ENCODE peak calls at places on chromosome 20, in five cellular contexts. One of them, this sample, is unnamed.

GRCh38 chr20:38125157-38126056 is 39.7 kb downstream of the TGM2 start:
- DNase-seq in caudate nucleus: no peak
- DNase-seq in neural progenitor cell: no peak
- DNase-seq in GM23338: no peak
- DNase-seq in hepatocyte: no peak
- DNase-seq in this sample: no peak

GRCh38 chr20:6709865-6710595 is 57.5 kb upstream of the BMP2 start:
- DNase-seq in hepatocyte: peak
- DNase-seq in GM23338: peak
- DNase-seq in neural progenitor cell: no peak
- DNase-seq in caudate nucleus: no peak
- DNase-seq in this sample: no peak

GRCh38 chr20:49399329-49399728 is 83.1 kb downstream of the KCNB1 start:
- DNase-seq in hepatocyte: no peak
- DNase-seq in caudate nucleus: no peak
- DNase-seq in GM23338: no peak
- DNase-seq in neural progenitor cell: no peak
- DNase-seq in this sample: peak

GRCh38 chr20:61042501-61043385 is 209.3 kb upstream of the CDH4 start:
- DNase-seq in GM23338: no peak
- DNase-seq in neural progenitor cell: peak
- DNase-seq in caudate nucleus: no peak
- DNase-seq in hepatocyte: no peak
- DNase-seq in this sample: peak

GRCh38 chr20:38115896-38116295 is 49.2 kb downstream of the TGM2 start:
- DNase-seq in GM23338: no peak
- DNase-seq in caudate nucleus: no peak
- DNase-seq in neural progenitor cell: no peak
- DNase-seq in hepatocyte: no peak
- DNase-seq in this sample: no peak

GRCh38 chr20:59678286-59678685 is 73.9 kb downstream of the PHACTR3 start:
- DNase-seq in caudate nucleus: no peak
- DNase-seq in GM23338: no peak
- DNase-seq in neural progenitor cell: no peak
- DNase-seq in hepatocyte: no peak
- DNase-seq in this sample: no peak

GRCh38 chr20:38290829-38291581 is 13.0 kb upstream of the BPI start:
- DNase-seq in caudate nucleus: no peak
- DNase-seq in GM23338: peak
- DNase-seq in neural progenitor cell: peak
- DNase-seq in hepatocyte: peak
- DNase-seq in this sample: peak

GRCh38 chr20:51382986-51383821 is 159.3 kb downstream of the NFATC2 start:
- DNase-seq in neural progenitor cell: no peak
- DNase-seq in GM23338: no peak
- DNase-seq in hepatocyte: peak
- DNase-seq in caudate nucleus: no peak
- DNase-seq in this sample: peak

GRCh38 chr20:54063998-54064676 is 6.3 kb downstream of the BCAS1 start:
- DNase-seq in GM23338: no peak
- DNase-seq in neural progenitor cell: no peak
- DNase-seq in hepatocyte: no peak
- DNase-seq in caudate nucleus: no peak
- DNase-seq in this sample: no peak

GRCh38 chr20:37668166-37668565 is 25.7 kb upstream of the CTNNBL1 start:
- DNase-seq in caudate nucleus: peak
- DNase-seq in hepatocyte: no peak
- DNase-seq in GM23338: no peak
- DNase-seq in neural progenitor cell: no peak
- DNase-seq in this sample: no peak

GRCh38 chr20:10511507-10512231 is 76.6 kb downstream of the SLX4IP start:
- DNase-seq in hepatocyte: peak
- DNase-seq in neural progenitor cell: peak
- DNase-seq in caudate nucleus: no peak
- DNase-seq in GM23338: peak
- DNase-seq in this sample: peak

GRCh38 chr20:49832632-49833327 is 20.2 kb downstream of the SLC9A8 start:
- DNase-seq in GM23338: no peak
- DNase-seq in neural progenitor cell: no peak
- DNase-seq in caudate nucleus: no peak
- DNase-seq in hepatocyte: no peak
- DNase-seq in this sample: peak

GRCh38 chr20:48750941-48751620 is 76.7 kb downstream of the PREX1 start:
- DNase-seq in GM23338: peak
- DNase-seq in hepatocyte: no peak
- DNase-seq in neural progenitor cell: peak
- DNase-seq in caudate nucleus: peak
- DNase-seq in this sample: no peak

GRCh38 chr20:1897486-1897885 is 2.3 kb downstream of the SIRPA start:
- DNase-seq in hepatocyte: no peak
- DNase-seq in caudate nucleus: peak
- DNase-seq in neural progenitor cell: no peak
- DNase-seq in GM23338: no peak
- DNase-seq in this sample: peak

GRCh38 chr20:50824137-50824536 is 29.3 kb downstream of the BCAS4 start:
- DNase-seq in neural progenitor cell: no peak
- DNase-seq in hepatocyte: no peak
- DNase-seq in GM23338: no peak
- DNase-seq in caudate nucleus: no peak
- DNase-seq in this sample: peak

GRCh38 chr20:11261533-11262000 is 587.8 kb upstream of the JAG1 start:
- DNase-seq in neural progenitor cell: no peak
- DNase-seq in caudate nucleus: no peak
- DNase-seq in GM23338: no peak
- DNase-seq in hepatocyte: no peak
- DNase-seq in this sample: peak

GRCh38 chr20:4848041-4848440 is 126.3 kb downstream of the PRND start:
- DNase-seq in hepatocyte: no peak
- DNase-seq in caudate nucleus: no peak
- DNase-seq in GM23338: no peak
- DNase-seq in neural progenitor cell: no peak
- DNase-seq in this sample: no peak

GRCh38 chr20:32672982-32673727 is 586 bp downstream of the C20orf203 start:
- DNase-seq in hepatocyte: no peak
- DNase-seq in caudate nucleus: no peak
- DNase-seq in GM23338: peak
- DNase-seq in neural progenitor cell: no peak
- DNase-seq in this sample: no peak

DNA sequence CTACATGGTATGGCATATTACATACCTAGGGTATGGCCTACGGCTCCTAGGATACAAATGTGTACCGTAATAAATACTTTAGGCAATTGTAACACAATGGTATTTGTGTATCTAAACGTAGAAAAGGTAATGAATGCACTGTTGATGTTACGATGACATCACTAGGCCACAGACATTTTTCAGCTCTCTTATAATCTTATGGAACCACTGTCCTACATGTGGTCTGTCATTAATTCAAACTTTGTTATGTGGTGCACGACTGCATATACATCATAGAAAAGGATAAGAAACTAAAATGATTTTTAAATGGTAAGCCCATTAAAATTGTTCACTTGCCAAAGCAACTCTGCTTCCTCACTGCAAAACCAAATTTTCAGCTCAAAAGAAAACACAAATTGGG is 35.7 kb downstream of the CSNK2A1 start:
- DNase-seq in hepatocyte: no peak
- DNase-seq in caudate nucleus: no peak
- DNase-seq in GM23338: no peak
- DNase-seq in neural progenitor cell: no peak
- DNase-seq in this sample: no peak
- H3K27ac ChIP-seq in hepatocyte: peak
- H3K27ac ChIP-seq in caudate nucleus: no peak
- H3K27ac ChIP-seq in GM23338: no peak
- H3K27ac ChIP-seq in neural progenitor cell: no peak
- H3K27ac ChIP-seq in this sample: no peak

GRCh38 chr20:34956041-34956458 is 382 bp downstream of the MYH7B start:
- DNase-seq in neural progenitor cell: no peak
- DNase-seq in GM23338: no peak
- DNase-seq in hepatocyte: no peak
- DNase-seq in caudate nucleus: no peak
- DNase-seq in this sample: no peak

GRCh38 chr20:34956751-34957472 is 1.2 kb downstream of the MYH7B start:
- DNase-seq in GM23338: no peak
- DNase-seq in caudate nucleus: no peak
- DNase-seq in hepatocyte: no peak
- DNase-seq in neural progenitor cell: no peak
- DNase-seq in this sample: no peak

GRCh38 chr20:34953960-34954359 is 1.6 kb downstream of the GSS start:
- DNase-seq in caudate nucleus: no peak
- DNase-seq in hepatocyte: no peak
- DNase-seq in neural progenitor cell: no peak
- DNase-seq in GM23338: no peak
- DNase-seq in this sample: no peak

GRCh38 chr20:34954905-34955231 is 738 bp downstream of the GSS start:
- DNase-seq in hepatocyte: peak
- DNase-seq in neural progenitor cell: no peak
- DNase-seq in caudate nucleus: no peak
- DNase-seq in GM23338: peak
- DNase-seq in this sample: peak

DNA sequence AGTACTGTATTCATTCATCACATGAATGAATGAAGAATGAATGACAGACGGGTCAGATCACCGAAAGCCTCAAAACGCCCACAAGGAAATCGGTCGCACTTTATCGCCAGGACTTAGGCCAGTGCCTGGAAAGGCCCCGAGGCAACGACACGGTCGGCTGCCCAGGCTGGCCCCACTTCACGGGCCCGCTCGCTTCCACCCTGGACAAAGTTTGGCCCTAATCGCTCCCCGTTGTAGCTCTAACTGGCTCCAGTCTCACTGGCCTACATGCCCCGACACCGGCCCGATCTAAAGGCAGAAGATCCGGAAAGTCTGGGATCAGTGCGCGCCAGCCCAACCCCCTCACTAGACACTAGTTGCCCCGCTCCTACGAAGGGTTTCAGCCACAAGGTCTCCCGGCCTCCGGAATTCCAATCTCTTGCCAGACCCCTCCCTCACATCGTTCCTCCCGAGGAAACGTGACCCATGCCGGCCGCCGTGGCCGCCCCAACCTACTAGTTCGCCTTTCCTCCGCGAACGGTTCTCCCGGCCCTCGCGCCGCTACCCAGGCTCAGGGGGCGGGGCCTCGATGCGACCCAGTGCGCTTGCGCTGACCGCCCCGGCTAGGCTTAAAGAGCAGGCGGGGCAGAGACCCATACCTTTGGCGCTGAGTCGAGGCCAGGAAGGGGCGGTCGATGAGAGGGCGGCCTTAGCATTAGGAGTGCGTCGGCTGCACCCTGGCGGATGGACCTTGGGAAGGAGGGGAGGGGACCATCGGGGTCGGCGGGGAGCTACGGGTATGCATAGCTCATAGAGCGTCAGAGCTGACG is at the start of the genes GSS and MYH7B:
- DNase-seq in hepatocyte: peak
- DNase-seq in neural progenitor cell: peak
- DNase-seq in GM23338: peak
- DNase-seq in caudate nucleus: peak
- DNase-seq in this sample: peak
- H3K27ac ChIP-seq in hepatocyte: peak
- H3K27ac ChIP-seq in neural progenitor cell: peak
- H3K27ac ChIP-seq in GM23338: peak
- H3K27ac ChIP-seq in caudate nucleus: peak
- H3K27ac ChIP-seq in this sample: peak

DNA sequence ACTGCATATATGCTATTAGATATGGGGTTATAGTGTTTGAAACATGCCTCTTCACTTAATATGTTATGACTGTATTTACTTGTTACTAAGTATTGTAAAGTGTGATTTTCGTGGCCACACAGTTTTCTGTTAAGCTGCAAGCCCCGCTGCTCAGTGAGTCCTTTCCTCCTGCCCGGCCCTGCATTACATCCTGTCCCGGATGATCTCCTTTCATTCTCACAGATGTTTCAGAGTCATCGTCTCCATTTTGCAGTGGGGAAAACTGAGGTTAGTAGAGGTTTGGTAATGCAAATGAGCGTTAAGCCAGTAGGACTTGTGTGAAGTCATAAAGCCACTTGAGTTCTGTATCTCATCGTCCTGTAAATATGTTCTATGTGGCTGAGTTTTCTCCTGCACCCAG is 155.5 kb downstream of the CFAP61 start:
- DNase-seq in hepatocyte: no peak
- DNase-seq in caudate nucleus: no peak
- DNase-seq in GM23338: no peak
- DNase-seq in neural progenitor cell: no peak
- DNase-seq in this sample: no peak
- H3K27ac ChIP-seq in hepatocyte: no peak
- H3K27ac ChIP-seq in caudate nucleus: no peak
- H3K27ac ChIP-seq in GM23338: no peak
- H3K27ac ChIP-seq in neural progenitor cell: no peak
- H3K27ac ChIP-seq in this sample: no peak

GRCh38 chr20:15949391-15949790 is 623.9 kb downstream of the KIF16B start:
- DNase-seq in neural progenitor cell: peak
- DNase-seq in caudate nucleus: no peak
- DNase-seq in GM23338: peak
- DNase-seq in hepatocyte: no peak
- DNase-seq in this sample: no peak
- H3K27ac ChIP-seq in neural progenitor cell: no peak
- H3K27ac ChIP-seq in caudate nucleus: no peak
- H3K27ac ChIP-seq in GM23338: peak
- H3K27ac ChIP-seq in hepatocyte: no peak
- H3K27ac ChIP-seq in this sample: no peak

GRCh38 chr20:57175397-57176010 is 90.9 kb downstream of the BMP7 start:
- DNase-seq in GM23338: no peak
- DNase-seq in neural progenitor cell: no peak
- DNase-seq in hepatocyte: no peak
- DNase-seq in caudate nucleus: no peak
- DNase-seq in this sample: no peak
- H3K27ac ChIP-seq in GM23338: no peak
- H3K27ac ChIP-seq in neural progenitor cell: no peak
- H3K27ac ChIP-seq in hepatocyte: no peak
- H3K27ac ChIP-seq in caudate nucleus: no peak
- H3K27ac ChIP-seq in this sample: no peak

DNA sequence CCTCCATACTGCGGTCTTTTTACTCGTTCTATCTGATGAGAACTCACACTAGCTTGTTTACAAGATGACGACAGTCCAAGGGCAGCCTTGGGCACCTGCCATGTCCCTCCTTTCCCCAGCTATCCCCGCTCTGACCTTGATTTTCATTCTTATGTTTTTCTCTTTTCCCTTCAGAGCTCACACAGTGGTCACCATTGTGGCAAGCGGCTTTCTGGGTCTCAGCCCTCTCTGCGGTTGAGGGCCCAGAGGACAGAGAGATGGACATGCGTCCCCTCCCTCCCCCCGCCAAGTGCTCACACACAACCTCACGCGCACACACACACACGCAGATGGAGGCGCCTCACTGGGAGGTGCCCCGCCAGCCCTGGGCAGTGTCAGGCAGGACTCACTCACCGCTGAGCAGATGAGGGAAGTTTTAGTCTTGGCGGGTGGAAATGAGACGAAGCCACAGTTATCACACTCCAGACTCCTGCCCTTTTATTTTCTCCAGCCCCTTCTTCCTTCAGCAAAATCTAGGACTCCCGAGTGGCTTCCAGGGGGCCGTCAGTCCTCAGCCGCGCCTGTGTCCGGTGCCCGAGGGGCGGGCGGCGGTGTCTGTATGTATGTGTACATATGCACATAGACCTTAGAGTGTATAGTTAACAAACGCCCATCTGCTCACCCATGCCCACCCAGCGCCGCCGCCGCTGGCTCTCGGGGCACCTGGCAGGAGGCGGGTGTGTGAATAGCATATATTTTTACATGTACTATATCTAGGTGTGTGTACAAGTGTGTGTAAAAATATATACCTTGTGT is 13.8 kb upstream of the MYL9 start:
- DNase-seq in hepatocyte: no peak
- DNase-seq in caudate nucleus: no peak
- DNase-seq in GM23338: no peak
- DNase-seq in neural progenitor cell: no peak
- DNase-seq in this sample: no peak
- H3K27ac ChIP-seq in hepatocyte: no peak
- H3K27ac ChIP-seq in caudate nucleus: no peak
- H3K27ac ChIP-seq in GM23338: peak
- H3K27ac ChIP-seq in neural progenitor cell: no peak
- H3K27ac ChIP-seq in this sample: no peak